ENCODE peak calls at places on chromosome 13, in six cellular contexts. E is skeletal muscle cell, Y is AG09309, G is HAP-1, T is lower leg skin, V is GM06990. C is an unnamed sample.

GRCh38 chr13:111565400-111565799 is 245.0 kb downstream of the TEX29 start:
- DNase-seq in E (no peak), Y (no peak), G (no peak), T (no peak), V (no peak), C (no peak)

GRCh38 chr13:48244159-48244558 is 11.2 kb downstream of the ITM2B start:
- DNase-seq in E (no peak), Y (no peak), G (no peak), T (no peak), V (no peak), C (no peak)

GRCh38 chr13:20391597-20392452 is 133.8 kb downstream of the CRYL1 start:
- DNase-seq in E (no peak), Y (no peak), G (no peak), T (no peak), V (no peak), C (no peak)

GRCh38 chr13:111937763-111938375 is 129.1 kb upstream of the SOX1 start:
- DNase-seq in E (no peak), Y (no peak), G (no peak), T (no peak), V (no peak), C (no peak)

GRCh38 chr13:27830010-27830409 is 37.7 kb downstream of the GSX1 start:
- DNase-seq in E (no peak), Y (no peak), G (peak), T (no peak), V (peak), C (peak)

GRCh38 chr13:49560270-49561063 is 24.9 kb downstream of the RCBTB1 start:
- DNase-seq in E (no peak), Y (no peak), G (no peak), T (no peak), V (no peak), C (no peak)

GRCh38 chr13:34667356-34668218 is 274.5 kb upstream of the NBEA start:
- DNase-seq in E (no peak), Y (no peak), G (no peak), T (no peak), V (no peak), C (no peak)

GRCh38 chr13:21925720-21926119 is 254.8 kb downstream of the FGF9 start:
- DNase-seq in E (no peak), Y (no peak), G (no peak), T (no peak), V (no peak), C (no peak)

GRCh38 chr13:87954116-87954515 is 282.9 kb downstream of the SLITRK5 start:
- DNase-seq in E (no peak), Y (no peak), G (no peak), T (no peak), V (no peak), C (no peak)

GRCh38 chr13:89982406-89983085 is 1364.9 kb upstream of the MIR17HG start:
- DNase-seq in E (peak), Y (no peak), G (no peak), T (no peak), V (no peak), C (no peak)

GRCh38 chr13:23674795-23675640 is 104.8 kb downstream of the TNFRSF19 start:
- DNase-seq in E (peak), Y (peak), G (no peak), T (no peak), V (no peak), C (no peak)

GRCh38 chr13:50650936-50651638 is 192.4 kb downstream of the DLEU7 start:
- DNase-seq in E (no peak), Y (no peak), G (no peak), T (no peak), V (no peak), C (no peak)

GRCh38 chr13:31522431-31522830 is 216.9 kb upstream of the RXFP2 start:
- DNase-seq in E (no peak), Y (no peak), G (no peak), T (no peak), V (no peak), C (no peak)

GRCh38 chr13:24147570-24147963 is 13.0 kb upstream of the SPATA13 start:
- DNase-seq in E (no peak), Y (no peak), G (no peak), T (no peak), V (no peak), C (no peak)

GRCh38 chr13:94702181-94703041 is 9.9 kb downstream of the SOX21 start:
- DNase-seq in E (no peak), Y (no peak), G (no peak), T (no peak), V (no peak), C (no peak)

GRCh38 chr13:74868044-74868443 is 613.9 kb downstream of the TBC1D4 start:
- DNase-seq in E (peak), Y (no peak), G (no peak), T (no peak), V (no peak), C (no peak)

GRCh38 chr13:48595330-48596127 is 58.2 kb upstream of the CYSLTR2 start:
- DNase-seq in E (peak), Y (peak), G (peak), T (peak), V (no peak), C (peak)

GRCh38 chr13:60765700-60766411 is 368.8 kb downstream of the TDRD3 start:
- DNase-seq in E (no peak), Y (no peak), G (no peak), T (no peak), V (no peak), C (no peak)

GRCh38 chr13:39913928-39914327 is 258.5 kb downstream of the COG6 start:
- DNase-seq in E (peak), Y (peak), G (no peak), T (peak), V (no peak), C (no peak)

GRCh38 chr13:28574617-28575142 is 79.8 kb upstream of the FLT1 start:
- DNase-seq in E (peak), Y (peak), G (no peak), T (no peak), V (peak), C (no peak)

GRCh38 chr13:68107667-68108066 is 877.5 kb upstream of the PCDH9 start:
- DNase-seq in E (no peak), Y (no peak), G (no peak), T (no peak), V (no peak), C (no peak)

GRCh38 chr13:101718496-101718895 is 266.0 kb downstream of the ITGBL1 start:
- DNase-seq in E (no peak), Y (no peak), G (no peak), T (no peak), V (no peak), C (no peak)

GRCh38 chr13:76000131-76000530 is 364.0 kb downstream of the LMO7 start:
- DNase-seq in E (no peak), Y (no peak), G (no peak), T (no peak), V (no peak), C (no peak)

GRCh38 chr13:102399791-102400618 is 1.8 kb downstream of the FGF14 start:
- DNase-seq in E (no peak), Y (no peak), G (peak), T (no peak), V (peak), C (peak)

GRCh38 chr13:40059540-40060232 is 404.2 kb downstream of the COG6 start:
- DNase-seq in E (no peak), Y (no peak), G (no peak), T (no peak), V (peak), C (no peak)

GRCh38 chr13:61795580-61795979 is 379.9 kb upstream of the PCDH20 start:
- DNase-seq in E (no peak), Y (no peak), G (no peak), T (no peak), V (no peak), C (no peak)

GRCh38 chr13:24040835-24041234 is 119.7 kb upstream of the SPATA13 start:
- DNase-seq in E (no peak), Y (no peak), G (no peak), T (no peak), V (no peak), C (no peak)

GRCh38 chr13:75120071-75120470 is 361.9 kb downstream of the TBC1D4 start:
- DNase-seq in E (no peak), Y (no peak), G (no peak), T (no peak), V (no peak), C (no peak)

GRCh38 chr13:21696865-21697448 is 26.1 kb downstream of the FGF9 start:
- DNase-seq in E (no peak), Y (no peak), G (no peak), T (no peak), V (no peak), C (no peak)

GRCh38 chr13:76164290-76164689 is 528.2 kb downstream of the LMO7 start:
- DNase-seq in E (peak), Y (no peak), G (no peak), T (no peak), V (no peak), C (no peak)

GRCh38 chr13:20684535-20684934 is 19.0 kb upstream of the IL17D start:
- DNase-seq in E (no peak), Y (no peak), G (no peak), T (no peak), V (no peak), C (no peak)

GRCh38 chr13:79780240-79780639 is 299.3 kb downstream of the NDFIP2 start:
- DNase-seq in E (no peak), Y (no peak), G (no peak), T (no peak), V (no peak), C (no peak)

GRCh38 chr13:77339408-77339807 is 12.5 kb upstream of the MYCBP2 start:
- DNase-seq in E (no peak), Y (no peak), G (no peak), T (no peak), V (peak), C (no peak)

GRCh38 chr13:66443926-66444325 is 786.2 kb downstream of the PCDH9 start:
- DNase-seq in E (no peak), Y (no peak), G (no peak), T (no peak), V (no peak), C (no peak)

GRCh38 chr13:41311607-41312500 is 787 bp downstream of the NAA16 start:
- DNase-seq in E (no peak), Y (no peak), G (peak), T (no peak), V (peak), C (peak)

GRCh38 chr13:41317243-41317642 is 6.2 kb downstream of the NAA16 start:
- DNase-seq in E (no peak), Y (no peak), G (no peak), T (no peak), V (no peak), C (no peak)

GRCh38 chr13:41313659-41314197 is 2.7 kb downstream of the NAA16 start:
- DNase-seq in E (no peak), Y (no peak), G (no peak), T (no peak), V (no peak), C (no peak)

GRCh38 chr13:41313117-41313516 is 2.0 kb downstream of the NAA16 start:
- DNase-seq in E (no peak), Y (no peak), G (no peak), T (no peak), V (no peak), C (no peak)

DNA sequence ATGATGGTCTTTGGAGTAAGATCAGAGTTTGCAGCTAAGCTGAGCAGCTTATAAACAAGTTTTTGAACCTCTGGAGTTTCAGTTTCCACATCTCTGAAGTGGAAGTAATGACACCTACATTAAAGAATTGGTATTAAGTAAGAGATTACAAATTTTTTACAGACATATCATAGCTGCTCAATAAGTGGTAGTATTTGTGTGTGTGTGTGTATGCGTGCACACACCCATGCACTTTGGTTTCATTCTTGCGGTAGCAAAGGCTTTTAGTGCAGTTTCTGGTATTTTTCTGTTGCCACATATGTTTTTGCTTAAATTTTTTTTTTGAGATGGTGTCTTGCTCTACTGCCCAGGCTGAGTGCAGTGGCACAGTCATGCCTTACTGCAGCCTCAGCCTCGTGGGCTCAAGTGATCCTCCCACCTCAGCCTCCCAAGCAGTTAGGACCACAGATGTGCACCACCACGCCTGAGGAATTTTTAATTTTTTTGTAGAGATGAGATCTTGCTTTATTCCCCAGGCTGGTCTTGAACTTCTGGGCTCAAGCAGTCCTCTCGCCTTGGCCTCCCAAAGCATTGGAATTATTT is 4.5 kb downstream of the NAA16 start:
- DNase-seq in E (no peak), Y (peak), G (no peak), T (no peak), V (no peak), C (no peak)
- H3K4me3 ChIP-seq in E (no peak), Y (no peak), G (no peak), T (no peak), V (no peak), C (no peak)

GRCh38 chr13:36031490-36031889 is 99.7 kb downstream of the DCLK1 start:
- DNase-seq in E (no peak), Y (no peak), G (no peak), T (no peak), V (no peak), C (no peak)
- H3K4me3 ChIP-seq in E (no peak), Y (no peak), G (no peak), T (no peak), V (no peak), C (no peak)

GRCh38 chr13:26601669-26602068 is 44.2 kb downstream of the WASF3 start:
- DNase-seq in E (no peak), Y (no peak), G (no peak), T (no peak), V (peak), C (no peak)
- H3K4me3 ChIP-seq in E (no peak), Y (no peak), G (no peak), T (no peak), V (no peak), C (no peak)

GRCh38 chr13:113448545-113448884 is 4.8 kb downstream of the ADPRHL1 start:
- DNase-seq in E (no peak), Y (no peak), G (no peak), T (no peak), V (no peak), C (no peak)
- H3K4me3 ChIP-seq in E (no peak), Y (no peak), G (peak), T (no peak), V (peak), C (no peak)

GRCh38 chr13:45142440-45143345 is 22.4 kb downstream of the GTF2F2 start:
- DNase-seq in E (no peak), Y (no peak), G (peak), T (no peak), V (no peak), C (no peak)
- H3K4me3 ChIP-seq in E (no peak), Y (no peak), G (no peak), T (no peak), V (no peak), C (no peak)

GRCh38 chr13:107023335-107023734 is 455.4 kb upstream of the ARGLU1 start:
- DNase-seq in E (no peak), Y (no peak), G (no peak), T (no peak), V (no peak), C (no peak)
- H3K4me3 ChIP-seq in E (no peak), Y (no peak), G (no peak), T (no peak), V (no peak), C (no peak)

DNA sequence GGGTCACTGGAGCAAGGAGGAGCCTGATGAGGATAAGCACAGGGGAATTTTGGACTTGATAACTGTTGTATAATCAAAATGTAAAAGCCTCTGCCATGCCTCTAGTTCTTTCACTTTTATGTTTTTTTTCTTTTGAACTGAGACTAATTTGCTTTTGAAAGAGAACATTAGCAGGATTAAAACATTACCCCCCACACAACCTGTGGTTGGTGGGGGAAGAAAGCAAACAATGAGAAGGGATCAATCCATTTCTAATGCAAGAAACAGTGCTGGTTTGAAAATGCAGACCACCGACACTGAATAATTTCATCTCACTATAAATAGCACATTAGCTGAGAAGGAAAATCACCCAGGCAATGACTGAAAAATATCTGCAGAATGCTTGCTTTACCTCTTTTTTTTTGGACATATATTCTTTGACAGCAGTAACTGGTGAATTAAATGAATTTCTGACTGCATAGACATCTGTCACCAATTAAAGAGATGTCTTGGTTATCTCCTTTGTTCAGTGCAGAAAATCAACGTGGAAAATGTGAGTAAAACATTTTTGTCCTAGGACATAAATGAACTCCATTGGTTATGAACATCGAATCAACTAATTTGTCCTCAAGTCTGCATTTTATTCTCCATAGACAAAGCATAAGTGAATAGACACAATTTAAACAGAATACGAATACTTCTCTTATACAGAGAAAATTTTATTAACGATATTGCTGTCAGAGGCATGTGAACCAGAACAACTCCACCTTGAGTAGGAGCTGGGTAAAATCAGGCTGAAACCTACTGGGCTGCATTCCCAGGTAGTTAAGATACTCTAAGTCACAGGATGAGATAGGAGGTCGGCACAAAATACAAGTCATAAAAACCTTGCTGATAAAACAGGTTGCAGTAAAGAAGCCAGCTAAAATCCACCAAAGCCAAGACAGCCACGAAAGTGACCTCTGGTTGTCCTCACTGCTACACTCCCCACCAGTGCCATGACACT is 48.8 kb upstream of the TRPC4 start:
- DNase-seq in E (no peak), Y (no peak), G (peak), T (no peak), V (no peak), C (no peak)
- H3K4me3 ChIP-seq in E (no peak), Y (no peak), G (no peak), T (no peak), V (no peak), C (no peak)